ENCODE peak calls at places on chromosomes 5 and 9, in seven cellular contexts. T is psoas muscle, D is H1, I is GM23248, C is right cardiac atrium, W is IMR-90, K is hepatocyte. L is an unnamed sample.

GRCh38 chr9:132546148-132547051 is 36.0 kb upstream of the BARHL1 start:
- DNase-seq in T (peak; percentile 51), C (peak; percentile 79), K (peak; percentile 64), W (no peak), I (peak; percentile 31), D (peak; percentile 90), L (no peak)

GRCh38 chr9:20557890-20558608 is 64.2 kb downstream of the MLLT3 start:
- DNase-seq in W (no peak), T (no peak), D (no peak), I (peak; percentile 13), C (no peak), K (no peak), L (no peak)

GRCh38 chr5:168989731-168990505 is 311.0 kb downstream of the SLIT3 start:
- DNase-seq in W (no peak), I (no peak), T (no peak), C (no peak), D (no peak), K (no peak), L (no peak)

GRCh38 chr9:127919253-127919815 is 2.5 kb upstream of the ST6GALNAC4 start:
- DNase-seq in D (no peak), C (peak; percentile 86), I (peak; percentile 100), K (peak; percentile 93), T (peak; percentile 93), W (peak; percentile 99), L (peak; percentile 92)

GRCh38 chr5:133487093-133487492 is 125.2 kb downstream of the FSTL4 start:
- DNase-seq in D (no peak), T (no peak), W (no peak), C (no peak), I (no peak), K (no peak), L (no peak)

GRCh38 chr5:98905857-98906688 is 22.7 kb downstream of the CHD1 start:
- DNase-seq in D (no peak), I (peak; percentile 57), C (no peak), K (peak; percentile 53), T (no peak), W (peak; percentile 59), L (no peak)

GRCh38 chr5:91130759-91131158 is 252.4 kb downstream of the ARRDC3 start:
- DNase-seq in W (no peak), C (no peak), D (no peak), I (no peak), T (no peak), K (no peak), L (no peak)

GRCh38 chr5:116557669-116558271 is 16.9 kb downstream of the SEMA6A start:
- DNase-seq in D (no peak), T (no peak), C (no peak), I (peak; percentile 41), K (no peak), W (peak; percentile 8), L (no peak)

GRCh38 chr9:98117984-98118639 is 910 bp downstream of the TRIM14 start:
- DNase-seq in D (no peak), W (peak; percentile 28), I (peak; percentile 30), K (peak; percentile 74), T (no peak), C (no peak), L (no peak)

GRCh38 chr5:35095366-35095765 is 47.6 kb upstream of the AGXT2 start:
- DNase-seq in D (no peak), W (no peak), K (no peak), I (no peak), C (no peak), T (no peak), L (no peak)

GRCh38 chr9:135508211-135508820 is 7.8 kb downstream of the MRPS2 start:
- DNase-seq in C (no peak), W (no peak), I (no peak), K (no peak), D (no peak), T (no peak), L (peak; percentile 2)

GRCh38 chr5:76978869-76979268 is 26.0 kb downstream of the CRHBP start:
- DNase-seq in D (no peak), I (no peak), T (no peak), W (no peak), C (no peak), K (no peak), L (no peak)

GRCh38 chr5:111792659-111793058 is 35.7 kb upstream of the NREP start:
- DNase-seq in I (peak; percentile 88), K (no peak), D (no peak), W (peak; percentile 29), C (no peak), T (no peak), L (no peak)

GRCh38 chr5:53779541-53779981 is 219.1 kb downstream of the NDUFS4 start:
- DNase-seq in W (peak; percentile 73), C (no peak), K (no peak), T (no peak), I (peak; percentile 65), D (no peak), L (no peak)

GRCh38 chr9:91162784-91163440 is 198.8 kb downstream of the AUH start:
- DNase-seq in I (no peak), K (peak; percentile 48), W (no peak), C (peak; percentile 73), D (no peak), T (no peak), L (peak; percentile 72)

GRCh38 chr9:4306788-4307144 is 6.9 kb upstream of the GLIS3 start:
- DNase-seq in I (no peak), K (no peak), D (no peak), T (no peak), C (no peak), W (no peak), L (no peak)

GRCh38 chr5:106873558-106873957 is 797.2 kb downstream of the EFNA5 start:
- DNase-seq in D (no peak), I (no peak), K (no peak), C (peak; percentile 9), T (no peak), W (no peak), L (no peak)

GRCh38 chr9:120928015-120928719 is 1.6 kb upstream of the TRAF1 start:
- DNase-seq in D (peak; percentile 62), I (peak; percentile 37), W (no peak), C (peak; percentile 83), T (no peak), K (peak; percentile 55), L (no peak)
- H3K4me1 ChIP-seq in D (no peaks in the 10 kb centered on the region), I (peaks cover 30% of the 10 kb centered on the region), W (peaks cover 23% of the 10 kb centered on the region), C (peaks cover 8% of the 10 kb centered on the region), T (peaks cover 18% of the 10 kb centered on the region), K (peaks cover 14% of the 10 kb centered on the region), L (peaks cover 28% of the 10 kb centered on the region)

GRCh38 chr5:61425918-61426317 is 93.9 kb downstream of the ZSWIM6 start:
- DNase-seq in I (no peak), D (no peak), T (no peak), K (no peak), C (no peak), W (no peak), L (no peak)
- H3K27ac ChIP-seq in I (no peak overlapping the region), D (no peak overlapping the region), T (peak overlapping the region; percentile 11), K (no peak overlapping the region), C (no peak overlapping the region), W (no peak overlapping the region), L (no peak overlapping the region)

DNA sequence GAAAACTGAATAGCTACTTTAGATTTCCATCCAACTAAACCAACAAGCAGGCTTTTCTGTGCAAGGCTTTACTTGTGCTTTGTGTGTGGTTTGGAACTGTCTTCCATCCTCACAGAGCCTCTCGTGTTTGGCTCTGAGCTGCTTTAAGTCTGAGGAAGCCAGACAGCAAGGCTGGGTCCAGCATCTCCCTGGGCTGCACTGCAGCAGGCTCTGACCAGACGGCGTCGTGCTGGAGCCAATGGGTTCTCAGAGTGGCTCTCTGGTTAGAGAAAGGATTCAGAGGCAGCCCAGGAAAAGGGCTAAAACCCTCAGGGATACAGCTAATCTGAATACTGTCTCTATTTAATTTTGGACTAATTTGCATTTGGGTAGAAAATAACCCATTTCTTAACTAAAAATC is 207.9 kb upstream of the EFNA5 start:
- DNase-seq in C (no peak), K (no peak), I (peak; percentile 10), W (no peak), D (no peak), T (no peak), L (no peak)
- H3K4me1 ChIP-seq in C (no peaks in the 10 kb centered on the region), K (peaks cover 12% of the 10 kb centered on the region), I (peaks cover 19% of the 10 kb centered on the region), W (peaks cover 3% of the 10 kb centered on the region), D (no peaks in the 10 kb centered on the region), T (no peaks in the 10 kb centered on the region), L (no peaks in the 10 kb centered on the region)

GRCh38 chr5:135245521-135246499 is 153.2 kb downstream of the MACROH2A1 start:
- DNase-seq in I (peak; percentile 85), K (no peak), W (peak; percentile 73), C (no peak), T (no peak), D (peak; percentile 32), L (no peak)
- H3K27ac ChIP-seq in I (peak overlapping the region; percentile 74), K (no peak overlapping the region), W (peak overlapping the region; percentile 86), C (no peak overlapping the region), T (peak overlapping the region; percentile 90), D (no peak overlapping the region), L (peak overlapping the region; percentile 91)

GRCh38 chr5:67305913-67306710 is 109.5 kb upstream of the CD180 start:
- DNase-seq in W (peak; percentile 56), I (peak; percentile 53), C (no peak), K (no peak), T (no peak), D (no peak), L (no peak)

GRCh38 chr5:67303356-67303755 is 106.8 kb upstream of the CD180 start:
- DNase-seq in W (peak; percentile 40), C (no peak), T (no peak), D (no peak), K (no peak), I (peak; percentile 67), L (no peak)

GRCh38 chr5:67308988-67309688 is 112.5 kb upstream of the CD180 start:
- DNase-seq in I (no peak), W (no peak), C (no peak), K (no peak), T (no peak), D (no peak), L (no peak)

GRCh38 chr5:67306997-67307580 is 110.5 kb upstream of the CD180 start:
- DNase-seq in T (no peak), C (no peak), I (peak; percentile 44), D (no peak), K (no peak), W (no peak), L (no peak)

DNA sequence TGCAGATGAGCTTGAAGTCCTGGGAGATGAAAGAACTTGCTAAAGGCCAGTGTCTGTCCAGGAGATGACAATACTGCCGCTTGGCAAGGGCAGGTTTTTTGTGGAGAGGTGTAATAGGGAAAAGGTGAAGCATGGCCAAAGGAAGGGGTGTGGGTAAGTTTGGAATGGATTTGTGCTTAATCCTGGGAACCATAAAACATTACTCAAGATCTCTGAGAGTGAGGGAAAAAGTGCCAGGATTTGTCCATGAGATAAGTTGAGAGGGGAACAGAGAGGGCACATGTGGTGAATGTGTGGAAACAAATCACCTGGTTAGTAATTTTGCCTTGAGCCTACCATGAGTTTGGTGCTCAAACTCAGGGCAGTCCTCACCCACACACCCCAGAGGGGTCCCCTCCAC is 108.8 kb upstream of the CD180 start:
- DNase-seq in C (no peak), I (no peak), W (no peak), T (no peak), K (no peak), D (no peak), L (no peak)
- H3K4me1 ChIP-seq in C (peaks cover 12% of the 10 kb centered on the region), I (peaks cover 60% of the 10 kb centered on the region), W (peaks cover 24% of the 10 kb centered on the region), T (no peaks in the 10 kb centered on the region), K (peaks cover 13% of the 10 kb centered on the region), D (no peaks in the 10 kb centered on the region), L (peaks cover 7% of the 10 kb centered on the region)

L was measured in ascending aorta.